ENCODE peak calls at places on chromosome 6, in eight cellular contexts. Z, A, Y, D, H, V, B and S are unnamed samples.

GRCh38 chr6:155980680-155981079 is 525.0 kb upstream of the NOX3 start:
- DNase-seq in B (no peak), A (no peak), Y (no peak), V (no peak), H (no peak), D (no peak), Z (no peak), S (no peak)

GRCh38 chr6:21900730-21901129 is 307.2 kb downstream of the SOX4 start:
- DNase-seq in H (peak), V (no peak), A (no peak), Z (no peak), Y (no peak), B (no peak), D (peak), S (no peak)

GRCh38 chr6:18034798-18035202 is 47.4 kb upstream of the KIF13A start:
- DNase-seq in V (no peak), Y (no peak), Z (no peak), H (peak), A (no peak), B (no peak), D (no peak), S (no peak)

GRCh38 chr6:38208028-38208427 is 388.5 kb downstream of the ZFAND3 start:
- DNase-seq in B (no peak), H (no peak), Y (no peak), Z (no peak), V (no peak), D (no peak), A (no peak), S (no peak)

GRCh38 chr6:47780510-47781356 is 1.1 kb upstream of the OPN5 start:
- DNase-seq in V (peak), A (no peak), D (peak), Y (no peak), B (no peak), Z (peak), H (peak), S (no peak)

GRCh38 chr6:81808834-81809598 is 56.5 kb upstream of the TENT5A start:
- DNase-seq in A (no peak), H (peak), D (no peak), Z (no peak), V (no peak), B (no peak), Y (no peak), S (no peak)

GRCh38 chr6:29749668-29750067 is 26.4 kb downstream of the HLA-F start:
- DNase-seq in H (no peak), A (no peak), Y (no peak), D (no peak), B (no peak), V (peak), Z (no peak), S (no peak)

GRCh38 chr6:136608991-136609390 is 58.8 kb upstream of the MAP7 start:
- DNase-seq in H (peak), A (no peak), V (no peak), Y (no peak), Z (no peak), D (no peak), B (no peak), S (no peak)

GRCh38 chr6:157217198-157217893 is 106.0 kb downstream of the TMEM242 start:
- DNase-seq in B (peak), Z (no peak), Y (no peak), D (no peak), H (no peak), V (no peak), A (no peak), S (no peak)

GRCh38 chr6:117909638-117910037 is 2.6 kb downstream of the SLC35F1 start:
- DNase-seq in H (no peak), Y (no peak), Z (no peak), D (no peak), A (no peak), V (no peak), B (no peak), S (no peak)

GRCh38 chr6:82025271-82025670 is 222.3 kb downstream of the IBTK start:
- DNase-seq in A (no peak), Y (no peak), Z (no peak), V (no peak), B (no peak), D (no peak), H (no peak), S (no peak)

GRCh38 chr6:14798594-14798982 is 447.3 kb upstream of the JARID2 start:
- DNase-seq in Z (no peak), D (no peak), V (no peak), H (no peak), A (no peak), Y (no peak), B (no peak), S (no peak)

GRCh38 chr6:33671381-33672072 is 40.0 kb downstream of the UQCC2 start:
- DNase-seq in D (no peak), Z (no peak), H (no peak), A (no peak), Y (no peak), V (no peak), B (no peak), S (no peak)

GRCh38 chr6:127346512-127346911 is 3.1 kb upstream of the ECHDC1 start:
- DNase-seq in D (no peak), B (no peak), A (no peak), Y (no peak), H (no peak), Z (no peak), V (no peak), S (no peak)

GRCh38 chr6:35292494-35292893 is 5.1 kb upstream of the DEF6 start:
- DNase-seq in Z (no peak), H (no peak), Y (no peak), A (no peak), D (no peak), B (peak), V (no peak), S (no peak)

GRCh38 chr6:21593412-21593926 is at the start of gene SOX4:
- DNase-seq in Y (peak), B (peak), A (peak), Z (peak), H (peak), D (peak), V (peak), S (peak)

GRCh38 chr6:130575971-130576370 is 210.2 kb downstream of the TMEM200A start:
- DNase-seq in V (peak), Z (no peak), D (no peak), Y (no peak), B (no peak), H (no peak), A (no peak), S (peak)

GRCh38 chr6:31730631-31731086 is 1.6 kb upstream of the DDAH2 start:
- DNase-seq in Z (no peak), B (no peak), H (no peak), V (no peak), Y (no peak), D (no peak), A (no peak), S (no peak)

GRCh38 chr6:7129784-7130569 is 22.2 kb downstream of the RREB1 start:
- DNase-seq in A (no peak), D (no peak), Z (no peak), H (peak), B (peak), V (no peak), Y (peak), S (no peak)

GRCh38 chr6:29907637-29908340 is 34.5 kb upstream of the HLA-A start:
- DNase-seq in V (no peak), B (no peak), D (no peak), Z (no peak), Y (no peak), H (no peak), A (no peak), S (no peak)

GRCh38 chr6:149137594-149137993 is 179.9 kb upstream of the TAB2 start:
- DNase-seq in B (no peak), A (no peak), Y (no peak), V (no peak), H (peak), D (no peak), Z (no peak), S (no peak)

GRCh38 chr6:30066577-30067459 is at the start of gene PPP1R11:
- DNase-seq in Z (peak), D (peak), B (peak), H (peak), V (peak), A (peak), Y (peak), S (peak)

GRCh38 chr6:158869010-158869603 is 49.9 kb upstream of the EZR start:
- DNase-seq in Y (peak), H (no peak), A (no peak), V (no peak), B (no peak), Z (no peak), D (peak), S (no peak)

GRCh38 chr6:130158061-130158460 is 64.7 kb downstream of the SAMD3 start:
- DNase-seq in A (no peak), D (no peak), B (no peak), H (peak), V (no peak), Z (no peak), Y (no peak), S (no peak)

GRCh38 chr6:53294611-53295010 is 54.1 kb downstream of the ELOVL5 start:
- DNase-seq in V (no peak), Z (no peak), H (no peak), B (no peak), Y (no peak), A (no peak), D (no peak), S (no peak)

GRCh38 chr6:41758641-41759035 is 11.4 kb upstream of the PGC start:
- DNase-seq in A (no peak), V (no peak), D (no peak), Z (no peak), Y (no peak), H (no peak), B (no peak), S (no peak)

GRCh38 chr6:7617954-7618764 is 28.2 kb downstream of the SNRNP48 start:
- DNase-seq in A (no peak), Z (peak), H (peak), V (no peak), B (no peak), D (peak), Y (peak), S (no peak)

GRCh38 chr6:154969796-154970195 is 25.3 kb upstream of the TIAM2 start:
- DNase-seq in A (no peak), V (no peak), Y (no peak), D (no peak), Z (no peak), B (no peak), H (peak), S (no peak)

GRCh38 chr6:160071805-160072687 is 49.6 kb upstream of the SLC22A1 start:
- DNase-seq in H (peak), V (no peak), D (no peak), B (no peak), A (no peak), Y (no peak), Z (no peak), S (no peak)

GRCh38 chr6:40723967-40724366 is 136.8 kb upstream of the LRFN2 start:
- DNase-seq in H (no peak), D (no peak), B (no peak), A (no peak), Y (no peak), V (no peak), Z (no peak), S (no peak)

GRCh38 chr6:142907017-142907470 is 37.9 kb downstream of the HIVEP2 start:
- DNase-seq in V (no peak), B (no peak), H (no peak), D (no peak), Y (no peak), Z (no peak), A (no peak), S (no peak)

GRCh38 chr6:91198588-91199255 is 611.9 kb upstream of the MAP3K7 start:
- DNase-seq in Z (no peak), B (no peak), V (no peak), A (no peak), Y (no peak), H (peak), D (no peak), S (no peak)

GRCh38 chr6:95364016-95364604 is 213.2 kb upstream of the MANEA start:
- DNase-seq in D (no peak), V (peak), H (peak), A (no peak), B (no peak), Z (no peak), Y (no peak), S (no peak)

GRCh38 chr6:38876470-38876869 is 161.4 kb downstream of the DNAH8 start:
- DNase-seq in H (peak), D (no peak), A (no peak), B (no peak), Y (no peak), V (peak), Z (no peak), S (peak)

GRCh38 chr6:166676270-166676860 is 49.3 kb upstream of the RPS6KA2 start:
- DNase-seq in D (no peak), Y (no peak), V (no peak), B (peak), Z (no peak), H (no peak), A (no peak), S (no peak)

GRCh38 chr6:111606620-111607115 is 990 bp upstream of the TRAF3IP2 start:
- DNase-seq in A (no peak), B (no peak), Y (no peak), Z (no peak), V (no peak), D (peak), H (peak), S (no peak)

GRCh38 chr6:105713474-105714118 is 310.7 kb upstream of the PREP start:
- DNase-seq in Z (no peak), A (no peak), B (no peak), H (no peak), Y (no peak), V (no peak), D (no peak), S (no peak)

DNA sequence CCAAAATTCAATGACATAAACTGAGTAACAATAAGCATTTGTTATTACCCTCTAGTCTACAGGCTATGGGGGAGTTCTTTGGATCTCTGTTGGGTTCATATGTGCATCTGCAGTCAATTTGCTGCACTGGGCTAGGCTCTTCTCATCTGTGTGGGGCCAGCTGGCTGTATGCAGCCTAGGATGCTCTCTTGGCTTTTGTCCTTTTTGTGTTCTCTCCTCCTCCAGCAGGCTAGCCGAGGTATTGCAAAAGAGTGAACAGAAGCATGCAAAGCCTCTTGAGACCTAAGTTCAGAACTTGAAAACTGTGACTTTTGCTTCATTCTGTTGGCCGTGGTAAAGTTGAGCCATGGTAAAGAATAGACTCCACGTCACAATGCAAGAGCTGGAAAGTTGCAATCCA is 62.8 kb upstream of the FOXO3 start:
- DNase-seq in H (peak), Z (peak), D (no peak), Y (no peak), B (no peak), A (no peak), V (peak), S (no peak)
- TF ChIP-seq CTCF in H (peak), Z (peak), D (peak), Y (no peak), B (peak), A (no peak), V (peak), S (no peak)

GRCh38 chr6:107075951-107076381 is 39.3 kb downstream of the BEND3 start:
- DNase-seq in Y (no peak), A (no peak), V (peak), B (no peak), H (peak), Z (no peak), D (no peak), S (no peak)
- TF ChIP-seq CTCF in Y (no peak), A (no peak), V (peak), B (no peak), H (peak), Z (no peak), D (no peak), S (no peak)

GRCh38 chr6:3603443-3604130 is 146.7 kb upstream of the SLC22A23 start:
- DNase-seq in Z (no peak), H (peak), Y (no peak), D (no peak), A (no peak), V (no peak), B (no peak), S (no peak)
- TF ChIP-seq CTCF in Z (no peak), H (peak), Y (no peak), D (no peak), A (no peak), V (no peak), B (no peak), S (no peak)

GRCh38 chr6:74971631-74972030 is 234.2 kb downstream of the COL12A1 start:
- DNase-seq in B (no peak), D (no peak), A (no peak), Y (no peak), Z (no peak), H (no peak), V (no peak), S (no peak)
- TF ChIP-seq CTCF in B (no peak), D (no peak), A (no peak), Y (no peak), Z (no peak), H (no peak), V (no peak), S (no peak)